ENCODE peak calls at places on chromosomes 7 and 10, in six cellular contexts. One of them, this sample, is unnamed.

GRCh38 chr7:79211724-79212123 is 241.7 kb downstream of the MAGI2 start:
- DNase-seq in stomach: no peak
- DNase-seq in suprapubic skin: no peak
- DNase-seq in GM23338: no peak
- DNase-seq in GM12878: no peak
- DNase-seq in GM12891: no peak
- DNase-seq in this sample: no peak

GRCh38 chr10:91389636-91390512 is 20.3 kb upstream of the HECTD2 start:
- DNase-seq in stomach: no peak
- DNase-seq in suprapubic skin: no peak
- DNase-seq in GM23338: peak; percentile 85
- DNase-seq in GM12878: no peak
- DNase-seq in GM12891: no peak
- DNase-seq in this sample: no peak

GRCh38 chr10:117004238-117004626 is 755 bp downstream of the SHTN1 start:
- DNase-seq in stomach: no peak
- DNase-seq in suprapubic skin: no peak
- DNase-seq in GM23338: no peak
- DNase-seq in GM12878: no peak
- DNase-seq in GM12891: no peak
- DNase-seq in this sample: no peak

GRCh38 chr7:142414135-142414534 is 156.3 kb upstream of the PRSS58 start:
- DNase-seq in stomach: no peak
- DNase-seq in suprapubic skin: no peak
- DNase-seq in GM23338: no peak
- DNase-seq in GM12878: no peak
- DNase-seq in GM12891: no peak
- DNase-seq in this sample: no peak

GRCh38 chr10:70084189-70084588 is 31.5 kb downstream of the MACROH2A2 start:
- DNase-seq in stomach: no peak
- DNase-seq in suprapubic skin: no peak
- DNase-seq in GM23338: no peak
- DNase-seq in GM12878: no peak
- DNase-seq in GM12891: no peak
- DNase-seq in this sample: no peak

GRCh38 chr7:113810108-113810748 is 108.6 kb downstream of the PPP1R3A start:
- DNase-seq in stomach: no peak
- DNase-seq in suprapubic skin: no peak
- DNase-seq in GM23338: no peak
- DNase-seq in GM12878: no peak
- DNase-seq in GM12891: no peak
- DNase-seq in this sample: no peak

GRCh38 chr7:27346531-27347260 is 104.1 kb downstream of the EVX1 start:
- DNase-seq in stomach: peak; percentile 29
- DNase-seq in suprapubic skin: no peak
- DNase-seq in GM23338: peak; percentile 33
- DNase-seq in GM12878: no peak
- DNase-seq in GM12891: no peak
- DNase-seq in this sample: no peak

GRCh38 chr7:41447106-41448042 is 255.5 kb downstream of the INHBA start:
- DNase-seq in stomach: no peak
- DNase-seq in suprapubic skin: no peak
- DNase-seq in GM23338: no peak
- DNase-seq in GM12878: no peak
- DNase-seq in GM12891: no peak
- DNase-seq in this sample: no peak

GRCh38 chr10:99341860-99342517 is 12.8 kb downstream of the CNNM1 start:
- DNase-seq in stomach: no peak
- DNase-seq in suprapubic skin: no peak
- DNase-seq in GM23338: no peak
- DNase-seq in GM12878: no peak
- DNase-seq in GM12891: no peak
- DNase-seq in this sample: no peak

GRCh38 chr10:113162960-113163359 is 212.9 kb downstream of the TCF7L2 start:
- DNase-seq in stomach: no peak
- DNase-seq in suprapubic skin: no peak
- DNase-seq in GM23338: no peak
- DNase-seq in GM12878: no peak
- DNase-seq in GM12891: no peak
- DNase-seq in this sample: no peak

GRCh38 chr10:12041766-12042408 is 722 bp downstream of the UPF2 start:
- DNase-seq in stomach: no peak
- DNase-seq in suprapubic skin: no peak
- DNase-seq in GM23338: peak; percentile 39
- DNase-seq in GM12878: no peak
- DNase-seq in GM12891: no peak
- DNase-seq in this sample: no peak

DNA sequence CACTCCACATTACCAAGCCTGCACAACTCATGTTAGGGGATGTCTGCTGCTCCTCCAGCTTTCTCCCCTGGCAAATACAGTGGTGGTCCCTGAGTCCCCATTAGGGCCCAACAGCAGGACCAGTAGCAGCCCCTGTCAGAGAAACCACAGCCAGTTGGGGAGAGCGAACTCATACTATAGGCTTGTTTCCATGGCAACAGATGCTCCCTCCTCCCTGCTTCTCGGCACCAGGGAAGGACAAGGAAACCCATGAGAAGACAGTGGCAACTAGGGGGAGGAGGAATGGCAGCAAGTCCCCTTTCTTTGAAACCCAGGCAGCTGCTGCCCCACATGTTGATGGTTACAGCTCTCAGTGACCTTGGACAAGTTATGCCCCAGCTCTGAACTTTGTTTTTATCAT is 326.4 kb downstream of the KCNMA1 start:
- DNase-seq in stomach: no peak
- DNase-seq in suprapubic skin: no peak
- DNase-seq in GM23338: peak; percentile 81
- DNase-seq in GM12878: no peak
- DNase-seq in GM12891: no peak
- DNase-seq in this sample: no peak
- TF ChIP-seq POLR2AphosphoS5 in stomach: no peak
- TF ChIP-seq POLR2AphosphoS5 in suprapubic skin: no peak
- TF ChIP-seq POLR2AphosphoS5 in GM23338: no peak
- TF ChIP-seq POLR2AphosphoS5 in GM12878: no peak
- TF ChIP-seq POLR2AphosphoS5 in GM12891: no peak
- TF ChIP-seq POLR2AphosphoS5 in this sample: no peak

DNA sequence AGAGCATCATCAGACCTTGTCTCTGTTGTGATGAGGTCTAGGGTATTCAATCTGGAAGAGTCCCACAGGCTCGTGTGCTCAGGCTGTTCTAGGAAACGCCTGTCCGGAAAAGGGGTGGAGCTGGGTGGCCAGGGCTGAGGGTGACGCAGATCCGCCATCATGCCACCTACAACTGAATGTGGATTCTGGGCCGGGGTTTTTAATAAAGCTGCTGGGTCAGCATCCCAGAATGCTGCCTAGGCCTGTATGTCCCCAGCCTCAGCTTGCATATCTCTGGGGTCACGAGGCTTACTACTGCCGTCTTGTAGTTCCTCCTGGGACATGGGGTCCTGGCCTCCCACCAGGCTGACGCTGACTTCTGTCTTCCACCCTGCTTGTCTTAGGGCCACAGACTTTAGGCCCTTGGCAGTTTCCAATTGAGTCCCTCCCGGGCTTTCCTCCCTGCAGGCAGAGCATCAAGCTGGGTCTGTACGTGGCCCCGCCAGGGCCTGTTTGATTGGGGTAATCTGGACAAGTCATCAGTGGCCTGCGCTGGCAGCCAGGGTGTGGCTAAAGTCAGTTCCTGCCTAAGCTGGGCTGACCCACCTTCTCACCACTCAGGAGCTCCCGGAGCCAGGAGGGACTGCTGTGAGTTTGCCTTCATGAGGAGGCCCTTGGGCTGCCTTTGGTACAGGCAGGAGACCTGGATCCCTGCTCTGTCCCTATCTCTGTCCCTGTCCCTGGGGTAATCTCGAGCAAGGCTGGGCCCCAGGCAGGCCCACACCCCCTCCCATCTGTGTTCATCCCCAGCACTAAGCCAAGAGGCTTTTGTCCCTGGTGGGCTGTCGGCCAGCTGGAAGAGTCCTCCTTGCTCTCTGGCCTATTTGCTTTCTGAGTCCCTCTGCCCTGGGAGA is 79.9 kb downstream of the ZMIZ1 start:
- DNase-seq in stomach: peak; percentile 74
- DNase-seq in suprapubic skin: peak; percentile 88
- DNase-seq in GM23338: no peak
- DNase-seq in GM12878: no peak
- DNase-seq in GM12891: no peak
- DNase-seq in this sample: no peak
- TF ChIP-seq POLR2AphosphoS5 in stomach: no peak
- TF ChIP-seq POLR2AphosphoS5 in suprapubic skin: peak; percentile 2
- TF ChIP-seq POLR2AphosphoS5 in GM23338: no peak
- TF ChIP-seq POLR2AphosphoS5 in GM12878: no peak
- TF ChIP-seq POLR2AphosphoS5 in GM12891: no peak
- TF ChIP-seq POLR2AphosphoS5 in this sample: no peak

GRCh38 chr10:16893664-16894063 is 76.4 kb upstream of the RSU1 start:
- DNase-seq in stomach: no peak
- DNase-seq in suprapubic skin: no peak
- DNase-seq in GM23338: no peak
- DNase-seq in GM12878: no peak
- DNase-seq in GM12891: no peak
- DNase-seq in this sample: no peak

GRCh38 chr10:16890691-16891090 is 73.5 kb upstream of the RSU1 start:
- DNase-seq in stomach: no peak
- DNase-seq in suprapubic skin: no peak
- DNase-seq in GM23338: no peak
- DNase-seq in GM12878: no peak
- DNase-seq in GM12891: no peak
- DNase-seq in this sample: no peak

GRCh38 chr10:16894834-16895233 is 77.6 kb upstream of the RSU1 start:
- DNase-seq in stomach: no peak
- DNase-seq in suprapubic skin: no peak
- DNase-seq in GM23338: no peak
- DNase-seq in GM12878: no peak
- DNase-seq in GM12891: no peak
- DNase-seq in this sample: no peak

GRCh38 chr10:16887565-16887964 is 70.3 kb upstream of the RSU1 start:
- DNase-seq in stomach: no peak
- DNase-seq in suprapubic skin: no peak
- DNase-seq in GM23338: no peak
- DNase-seq in GM12878: no peak
- DNase-seq in GM12891: no peak
- DNase-seq in this sample: no peak

DNA sequence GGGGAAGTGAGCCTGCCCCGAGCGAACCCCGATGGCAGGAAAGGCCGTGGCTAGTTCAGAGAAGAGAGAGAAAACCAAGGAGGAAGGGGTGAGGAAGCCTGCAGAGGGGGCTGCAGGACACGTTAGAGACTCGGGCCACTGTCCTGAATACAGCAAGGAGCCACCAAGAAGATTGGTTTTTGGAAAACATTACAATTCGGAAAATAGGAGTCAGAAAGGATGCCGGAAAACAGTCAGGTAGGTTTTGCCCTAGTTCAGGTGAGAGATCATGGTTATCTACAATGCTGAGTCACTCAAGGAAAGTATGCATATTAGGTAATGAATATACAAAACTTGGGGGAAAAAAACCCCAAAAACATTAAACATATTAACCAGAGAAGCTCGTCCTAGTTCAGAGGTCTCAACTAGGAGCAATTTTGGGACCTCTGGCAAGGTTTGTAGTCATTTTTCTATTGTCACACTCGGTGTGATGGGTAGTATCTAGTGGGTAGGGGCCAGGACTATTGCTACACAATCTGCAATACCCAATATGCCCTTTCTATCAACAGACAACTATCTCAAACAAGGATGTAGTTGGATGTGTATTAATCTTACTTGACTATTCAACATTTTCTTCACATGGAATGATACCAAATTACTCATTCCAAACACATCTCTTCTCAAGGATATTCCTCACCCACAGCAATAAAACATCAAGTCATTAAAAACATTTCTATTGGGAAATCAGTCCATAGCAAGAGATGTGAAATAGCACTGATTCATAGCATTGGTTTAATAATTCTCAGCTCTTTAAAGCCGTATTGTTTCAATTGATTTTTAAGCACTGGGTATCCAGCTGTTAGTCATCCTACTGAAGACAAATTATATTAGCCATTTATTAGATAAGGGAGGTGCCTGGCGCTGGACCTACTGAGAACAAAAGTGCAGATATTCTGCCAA is 74.4 kb upstream of the RSU1 start:
- DNase-seq in stomach: peak; percentile 29
- DNase-seq in suprapubic skin: peak; percentile 78
- DNase-seq in GM23338: peak; percentile 86
- DNase-seq in GM12878: no peak
- DNase-seq in GM12891: no peak
- DNase-seq in this sample: no peak
- TF ChIP-seq POLR2AphosphoS5 in stomach: no peak
- TF ChIP-seq POLR2AphosphoS5 in suprapubic skin: no peak
- TF ChIP-seq POLR2AphosphoS5 in GM23338: peak; percentile 74
- TF ChIP-seq POLR2AphosphoS5 in GM12878: peak; percentile 47
- TF ChIP-seq POLR2AphosphoS5 in GM12891: peak; percentile 94
- TF ChIP-seq POLR2AphosphoS5 in this sample: no peak

GRCh38 chr7:102320181-102320580 is 33.5 kb downstream of the SH2B2 start:
- DNase-seq in stomach: no peak
- DNase-seq in suprapubic skin: peak; percentile 60
- DNase-seq in GM23338: no peak
- DNase-seq in GM12878: no peak
- DNase-seq in GM12891: peak; percentile 13
- DNase-seq in this sample: no peak

GRCh38 chr7:102321351-102322201 is 34.7 kb downstream of the SPDYE6 start:
- DNase-seq in stomach: no peak
- DNase-seq in suprapubic skin: peak; percentile 52
- DNase-seq in GM23338: peak; percentile 87
- DNase-seq in GM12878: no peak
- DNase-seq in GM12891: no peak
- DNase-seq in this sample: no peak

GRCh38 chr7:102322202-102322715 is 34.0 kb downstream of the SPDYE6 start:
- DNase-seq in stomach: no peak
- DNase-seq in suprapubic skin: peak; percentile 36
- DNase-seq in GM23338: no peak
- DNase-seq in GM12878: no peak
- DNase-seq in GM12891: peak; percentile 15
- DNase-seq in this sample: no peak

GRCh38 chr7:102319671-102320070 is 33.0 kb downstream of the SH2B2 start:
- DNase-seq in stomach: no peak
- DNase-seq in suprapubic skin: peak; percentile 19
- DNase-seq in GM23338: no peak
- DNase-seq in GM12878: no peak
- DNase-seq in GM12891: peak; percentile 6
- DNase-seq in this sample: no peak

DNA sequence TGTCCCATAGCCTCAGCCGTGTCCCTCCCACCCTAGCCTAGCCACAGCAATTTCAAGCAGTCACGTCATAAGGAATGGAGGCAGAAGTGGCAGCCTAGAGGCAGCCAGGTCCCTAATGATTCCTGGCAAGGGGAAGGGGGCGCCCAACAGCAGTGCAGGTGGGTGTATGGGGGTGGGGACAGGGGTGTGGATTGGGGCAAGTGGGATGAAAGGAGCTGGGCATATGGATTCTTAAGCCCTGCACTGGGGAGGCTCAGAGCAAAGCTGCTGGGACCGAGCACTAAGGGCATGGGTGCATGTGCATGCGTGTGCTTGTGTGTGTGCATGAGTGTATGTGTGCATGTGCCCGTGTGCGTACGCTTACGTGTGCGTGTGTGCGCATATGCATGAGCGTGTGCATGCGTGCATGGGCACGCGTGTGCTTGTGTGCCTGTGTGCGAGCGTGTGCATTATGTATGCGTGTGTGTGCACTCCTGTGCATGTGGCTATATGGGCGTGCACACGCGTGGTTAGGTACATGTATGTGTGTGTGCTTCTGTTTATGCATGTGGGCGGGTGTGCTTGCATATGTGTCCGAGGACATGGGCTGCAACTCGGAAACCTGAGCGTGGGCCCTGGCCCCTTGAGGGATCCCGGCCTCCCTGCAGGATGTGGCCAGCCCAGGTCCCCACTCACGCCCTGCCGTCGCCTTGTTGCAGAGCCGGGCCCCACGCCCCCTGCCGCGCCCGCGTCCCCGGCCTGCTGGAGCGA is 34.1 kb downstream of the SH2B2 start:
- DNase-seq in stomach: no peak
- DNase-seq in suprapubic skin: peak; percentile 38
- DNase-seq in GM23338: no peak
- DNase-seq in GM12878: no peak
- DNase-seq in GM12891: peak; percentile 16
- DNase-seq in this sample: no peak
- TF ChIP-seq POLR2AphosphoS5 in stomach: no peak
- TF ChIP-seq POLR2AphosphoS5 in suprapubic skin: no peak
- TF ChIP-seq POLR2AphosphoS5 in GM23338: no peak
- TF ChIP-seq POLR2AphosphoS5 in GM12878: peak; percentile 55
- TF ChIP-seq POLR2AphosphoS5 in GM12891: no peak
- TF ChIP-seq POLR2AphosphoS5 in this sample: no peak

This sample was measured in SK-N-MC.